ENCODE peak calls at places on chromosomes 6 and 20, in four cellular contexts. K is H9, Z is IMR-90, U is astrocyte. E is an unnamed sample.

GRCh38 chr6:160882741-160883340 is 108.7 kb upstream of the MAP3K4 start:
- DNase-seq in K (no peak), Z (no peak), U (peak), E (peak)

GRCh38 chr6:68994561-68994960 is 359.5 kb downstream of the ADGRB3 start:
- DNase-seq in K (no peak), Z (no peak), U (no peak), E (no peak)

GRCh38 chr6:16089232-16089843 is 39.5 kb upstream of the MYLIP start:
- DNase-seq in K (no peak), Z (peak), U (no peak), E (peak)

GRCh38 chr6:127637830-127638229 is 60.9 kb downstream of the C6orf58 start:
- DNase-seq in K (no peak), Z (no peak), U (no peak), E (no peak)

GRCh38 chr20:50343125-50343489 is 152.5 kb downstream of the CEBPB start:
- DNase-seq in K (no peak), Z (no peak), U (no peak), E (no peak)

GRCh38 chr6:95083506-95083905 is 493.8 kb upstream of the MANEA start:
- DNase-seq in K (peak), Z (no peak), U (no peak), E (no peak)

GRCh38 chr20:33373735-33374605 is 27.3 kb downstream of the CDK5RAP1 start:
- DNase-seq in K (no peak), Z (peak), U (peak), E (peak)

GRCh38 chr6:73610444-73611275 is 43.1 kb downstream of the SLC17A5 start:
- DNase-seq in K (no peak), Z (peak), U (peak), E (peak)

GRCh38 chr20:10982692-10983091 is 308.9 kb upstream of the JAG1 start:
- DNase-seq in K (no peak), Z (peak), U (peak), E (peak)
- H3K27ac ChIP-seq in K (no peak), Z (no peak), U (peak), E (no peak)

DNA sequence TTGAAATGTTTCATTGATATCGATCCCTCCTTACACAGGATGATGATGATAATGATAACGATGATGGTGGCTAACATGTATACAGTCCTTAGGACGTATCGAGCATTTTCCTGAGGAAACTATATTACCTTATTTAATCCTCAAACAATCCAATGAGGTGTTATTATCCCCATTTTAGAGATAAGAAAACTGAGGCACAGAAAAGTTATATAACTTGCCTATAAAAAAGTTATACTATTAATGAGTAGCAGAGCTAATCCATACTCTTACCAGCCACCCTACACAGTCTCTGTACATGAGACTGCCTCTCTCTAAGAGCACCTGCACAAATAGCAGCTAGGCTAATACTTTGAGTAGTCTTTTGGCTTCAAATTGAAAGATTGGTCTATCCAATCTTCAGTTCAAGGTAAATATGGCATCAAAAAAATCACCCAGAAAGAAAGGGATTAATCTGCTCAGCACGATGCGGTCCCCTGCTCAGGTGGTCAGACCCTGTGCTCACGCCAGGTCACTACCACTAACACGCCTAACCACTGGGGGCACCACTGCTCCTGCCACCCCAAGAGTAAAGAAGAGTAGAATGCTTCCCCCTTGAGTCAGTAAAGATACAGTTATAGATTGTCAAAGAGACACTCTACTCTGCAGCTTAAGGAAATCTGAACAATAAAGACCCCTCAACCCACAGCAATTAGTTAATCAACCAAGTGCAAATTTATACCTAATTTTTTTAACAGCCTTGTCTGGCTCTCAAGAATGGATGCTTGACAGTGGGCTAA is 15.0 kb downstream of the GABBR1 start:
- DNase-seq in K (peak), Z (no peak), U (no peak), E (no peak)
- TF ChIP-seq CTCF in K (peak), Z (no peak), U (no peak), E (peak)

GRCh38 chr6:139219746-139220145 is 72.1 kb downstream of the TXLNB start:
- DNase-seq in K (no peak), Z (no peak), U (no peak), E (no peak)

GRCh38 chr6:139219271-139219729 is 72.5 kb downstream of the TXLNB start:
- DNase-seq in K (peak), Z (peak), U (peak), E (peak)
- H3K4me2 ChIP-seq in K (no peak), Z (peak), U (peak), E (peak)

GRCh38 chr6:91653954-91654843 is 1067.3 kb upstream of the MAP3K7 start:
- DNase-seq in K (peak), Z (no peak), U (peak), E (no peak)

GRCh38 chr6:91653324-91653723 is 1066.5 kb upstream of the MAP3K7 start:
- DNase-seq in K (no peak), Z (no peak), U (no peak), E (no peak)

GRCh38 chr6:91659881-91660280 is 1073.0 kb upstream of the MAP3K7 start:
- DNase-seq in K (no peak), Z (no peak), U (no peak), E (no peak)

GRCh38 chr6:91654844-91655192 is 1067.9 kb upstream of the MAP3K7 start:
- DNase-seq in K (no peak), Z (no peak), U (no peak), E (no peak)
- H3K27ac ChIP-seq in K (no peak), Z (no peak), U (no peak), E (no peak)

GRCh38 chr6:4396032-4396431 is 260.7 kb upstream of the ECI2 start:
- DNase-seq in K (no peak), Z (peak), U (no peak), E (no peak)

GRCh38 chr6:4394786-4395185 is 259.4 kb upstream of the ECI2 start:
- DNase-seq in K (no peak), Z (no peak), U (no peak), E (no peak)

GRCh38 chr6:4398806-4399205 is 263.4 kb upstream of the ECI2 start:
- DNase-seq in K (no peak), Z (peak), U (no peak), E (no peak)

GRCh38 chr6:4397307-4397706 is 261.9 kb upstream of the ECI2 start:
- DNase-seq in K (no peak), Z (no peak), U (no peak), E (no peak)

GRCh38 chr6:4395386-4395785 is 260.0 kb upstream of the ECI2 start:
- DNase-seq in K (no peak), Z (no peak), U (no peak), E (no peak)
- TF ChIP-seq CTCF in K (no peak), Z (no peak), U (no peak), E (no peak)

DNA sequence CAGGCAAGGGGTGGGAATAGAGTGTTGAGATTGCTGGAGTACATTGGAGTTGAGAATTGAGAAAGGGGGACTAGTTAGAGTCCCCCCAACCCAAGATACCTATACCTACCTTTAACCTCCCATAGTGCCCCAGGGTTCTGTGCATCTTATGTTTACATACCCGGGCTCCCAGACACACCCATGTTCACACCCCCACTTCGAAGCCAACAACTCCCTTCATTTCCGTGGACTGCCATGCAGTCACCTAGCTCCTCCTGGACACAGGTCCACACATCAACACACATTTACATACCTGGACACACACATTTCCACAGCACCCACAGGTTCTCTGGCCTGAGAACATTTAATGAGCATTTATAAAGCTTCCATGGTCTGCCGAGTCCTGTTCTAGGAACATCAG is 5.1 kb downstream of the TMEM63B start:
- DNase-seq in K (no peak), Z (no peak), U (no peak), E (no peak)
- H3K4me2 ChIP-seq in K (no peak), Z (no peak), U (no peak), E (no peak)

GRCh38 chr20:35000311-35000921 is 44.7 kb downstream of the MYH7B start:
- DNase-seq in K (no peak), Z (no peak), U (no peak), E (no peak)
- H3K27ac ChIP-seq in K (no peak), Z (no peak), U (no peak), E (no peak)

DNA sequence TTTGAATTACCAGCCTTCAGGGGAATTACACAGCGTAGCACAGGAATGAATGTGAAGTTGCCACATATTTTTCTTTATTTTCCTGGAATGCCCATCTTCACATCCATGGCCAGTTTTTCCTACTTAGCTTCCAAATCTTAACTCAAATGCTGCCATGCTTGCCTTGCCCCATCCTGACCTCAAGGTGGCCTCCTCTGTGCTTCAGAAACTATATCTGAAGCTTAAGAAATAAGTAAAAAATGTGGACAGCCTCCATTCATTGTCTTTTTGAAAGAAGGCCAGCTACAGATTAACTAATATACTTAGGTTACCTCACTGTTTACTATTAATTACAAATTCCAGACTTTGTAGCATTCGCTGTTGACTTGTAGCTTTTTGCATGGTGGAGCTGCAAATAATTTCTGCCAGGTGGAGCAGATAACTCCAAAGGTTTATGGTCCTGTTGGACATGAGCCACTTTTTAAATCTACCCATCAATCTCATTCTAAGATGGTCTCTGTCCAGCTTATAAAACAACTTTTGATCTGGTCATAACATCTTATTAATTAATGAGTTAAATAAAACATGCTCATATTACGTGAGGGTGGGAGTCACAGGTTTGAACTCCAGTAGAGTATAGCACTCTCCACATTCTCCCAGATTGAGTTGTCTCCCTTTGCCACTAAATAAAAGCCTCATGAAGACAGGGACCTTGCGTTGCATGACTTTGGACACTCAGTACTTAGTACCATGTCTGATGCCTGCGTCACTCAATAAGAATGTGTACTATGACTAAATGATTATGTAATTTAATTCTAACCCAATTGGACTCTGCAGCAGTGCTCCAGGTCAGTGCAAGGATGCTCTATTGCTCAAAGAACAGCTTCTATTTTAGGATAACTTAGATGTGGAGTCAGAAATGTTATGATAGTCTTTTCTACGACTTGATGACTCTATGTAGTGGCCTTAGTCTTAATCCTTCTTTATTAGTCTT is 678.6 kb upstream of the CITED2 start:
- DNase-seq in K (no peak), Z (peak), U (peak), E (peak)
- TF ChIP-seq CTCF in K (peak), Z (peak), U (peak), E (peak)

GRCh38 chr20:51635680-51636079 is 93.2 kb upstream of the NFATC2 start:
- DNase-seq in K (no peak), Z (no peak), U (no peak), E (no peak)
- H3K4me2 ChIP-seq in K (no peak), Z (no peak), U (no peak), E (no peak)